ENCODE peak calls at places on chromosomes 2 and 18, in four cellular contexts. P is NCI-H1436; M is left lung; Q is stimulated activated CD4-positive, alpha-beta T cell treated with anti-CD3 and anti-CD28 coated beads, Interleukin-12 subunit alpha, Interleukin-12 subunit beta, amount 100 ng/mL, for 4 hours. X is an unnamed sample.

GRCh38 chr2:129934044-129934822 is 45.2 kb upstream of the RAB6C start:
- DNase-seq in P (no peak), M (no peak), Q (no peak), X (no peak)

GRCh38 chr2:217975626-217976025 is 27.2 kb downstream of the TNS1 start:
- DNase-seq in P (no peak), M (no peak), Q (no peak), X (no peak)

GRCh38 chr18:11983592-11983991 is 2.3 kb downstream of the IMPA2 start:
- DNase-seq in P (no peak), M (peak; percentile 32), Q (no peak), X (no peak)

GRCh38 chr2:101173707-101174295 is 22.6 kb upstream of the TBC1D8 start:
- DNase-seq in P (no peak), M (peak; percentile 68), Q (no peak), X (no peak)

GRCh38 chr18:22778996-22779395 is 154.1 kb upstream of the RBBP8 start:
- DNase-seq in P (no peak), M (no peak), Q (no peak), X (no peak)

GRCh38 chr18:64287926-64288325 is 139.0 kb upstream of the LINC00305 start:
- DNase-seq in P (no peak), M (no peak), Q (no peak), X (no peak)

GRCh38 chr2:43224131-43224570 is 2.3 kb downstream of the ZFP36L2 start:
- DNase-seq in P (no peak), M (peak; percentile 76), Q (peak; percentile 65), X (peak; percentile 23)

GRCh38 chr2:47345584-47345913 is 57.4 kb upstream of the MSH2 start:
- DNase-seq in P (no peak), M (no peak), Q (no peak), X (no peak)

GRCh38 chr2:159706385-159706980 is 5.8 kb upstream of the MARCHF7 start:
- DNase-seq in P (no peak), M (no peak), Q (no peak), X (no peak)

GRCh38 chr18:54904521-54904920 is 54.7 kb downstream of the CCDC68 start:
- DNase-seq in P (no peak), M (no peak), Q (no peak), X (no peak)

GRCh38 chr2:134218928-134219707 is 34.8 kb upstream of the MGAT5 start:
- DNase-seq in P (no peak), M (no peak), Q (no peak), X (no peak)

GRCh38 chr2:102592601-102593000 is 26.8 kb upstream of the SLC9A2 start:
- DNase-seq in P (no peak), M (no peak), Q (no peak), X (no peak)

GRCh38 chr2:16756831-16757644 is 91.4 kb upstream of the CYRIA start:
- DNase-seq in P (peak; percentile 43), M (peak; percentile 76), Q (peak; percentile 59), X (no peak)

GRCh38 chr18:75293591-75293990 is 83.0 kb downstream of the TSHZ1 start:
- DNase-seq in P (no peak), M (no peak), Q (no peak), X (no peak)

GRCh38 chr2:174485763-174486613 is 841 bp downstream of the GPR155 start:
- DNase-seq in P (peak; percentile 71), M (peak; percentile 41), Q (peak; percentile 18), X (no peak)

GRCh38 chr18:3248670-3249359 is 1.2 kb downstream of the MYL12A start:
- DNase-seq in P (no peak), M (no peak), Q (no peak), X (no peak)

GRCh38 chr2:134466141-134466540 is 212.3 kb downstream of the MGAT5 start:
- DNase-seq in P (peak; percentile 34), M (no peak), Q (no peak), X (no peak)

GRCh38 chr2:60852282-60852860 is 29.0 kb upstream of the REL start:
- DNase-seq in P (no peak), M (peak; percentile 57), Q (no peak), X (no peak)

GRCh38 chr2:104378853-104379374 is 475.0 kb upstream of the POU3F3 start:
- DNase-seq in P (peak; percentile 52), M (no peak), Q (peak; percentile 2), X (no peak)

GRCh38 chr2:170354409-170354808 is 176.5 kb downstream of the MYO3B start:
- DNase-seq in P (peak; percentile 71), M (no peak), Q (no peak), X (no peak)

GRCh38 chr2:5453224-5453623 is 239.0 kb upstream of the SOX11 start:
- DNase-seq in P (no peak), M (no peak), Q (no peak), X (no peak)

GRCh38 chr2:136362676-136363390 is 244.9 kb upstream of the CXCR4 start:
- DNase-seq in P (no peak), M (no peak), Q (no peak), X (no peak)

GRCh38 chr2:39377226-39377939 is 59.7 kb downstream of the MAP4K3 start:
- DNase-seq in P (no peak), M (no peak), Q (no peak), X (no peak)

GRCh38 chr2:174663572-174663971 is 66.0 kb upstream of the WIPF1 start:
- DNase-seq in P (no peak), M (no peak), Q (no peak), X (peak; percentile 79)